ENCODE peak calls at places on chromosomes 16 and 17, in four cellular contexts. O is hepatocyte, F is transverse colon, L is H1. W is an unnamed sample.

GRCh38 chr17:82006468-82007227 is 16.0 kb downstream of the CENPX start:
- DNase-seq in O (no peak), F (no peak), L (no peak), W (no peak)

GRCh38 chr16:23670137-23670776 is 8.4 kb upstream of the PLK1 start:
- DNase-seq in O (no peak), F (no peak), L (no peak), W (no peak)

GRCh38 chr17:37642706-37643105 is 540 bp downstream of the DDX52 start:
- DNase-seq in O (peak; percentile 28), F (no peak), L (no peak), W (no peak)

GRCh38 chr16:2585651-2586081 is 47.8 kb downstream of the PDPK1 start:
- DNase-seq in O (no peak), F (no peak), L (no peak), W (peak; percentile 32)

GRCh38 chr16:65339062-65339461 is 217.2 kb upstream of the CDH11 start:
- DNase-seq in O (no peak), F (no peak), L (no peak), W (no peak)

GRCh38 chr17:74569392-74570003 is 2.2 kb upstream of the CD300H start:
- DNase-seq in O (peak; percentile 83), F (peak; percentile 14), L (no peak), W (no peak)

GRCh38 chr16:66600484-66600883 is 4.0 kb upstream of the CMTM3 start:
- DNase-seq in O (no peak), F (no peak), L (no peak), W (no peak)

GRCh38 chr16:57299009-57299718 is 14.7 kb upstream of the PLLP start:
- DNase-seq in O (peak; percentile 89), F (peak; percentile 50), L (peak; percentile 68), W (peak; percentile 59)

GRCh38 chr16:80972611-80973010 is 34.1 kb downstream of the CMC2 start:
- DNase-seq in O (no peak), F (no peak), L (no peak), W (no peak)

GRCh38 chr17:68288804-68289203 is 2.1 kb downstream of the SLC16A6 start:
- DNase-seq in O (no peak), F (peak; percentile 11), L (no peak), W (no peak)

GRCh38 chr16:17544785-17545184 is 74.0 kb upstream of the XYLT1 start:
- DNase-seq in O (no peak), F (no peak), L (peak; percentile 86), W (no peak)

GRCh38 chr17:57211010-57211411 is 45.3 kb upstream of the MSI2 start:
- DNase-seq in O (no peak), F (no peak), L (peak; percentile 27), W (no peak)

GRCh38 chr17:49741692-49742076 is 22.2 kb downstream of the FAM117A start:
- DNase-seq in O (no peak), F (no peak), L (no peak), W (no peak)
- H3K4me1 ChIP-seq in O (no peaks in the 10 kb centered on the region), F (peaks cover 27% of the 10 kb centered on the region), L (no peaks in the 10 kb centered on the region), W (peaks cover 39% of the 10 kb centered on the region)

DNA sequence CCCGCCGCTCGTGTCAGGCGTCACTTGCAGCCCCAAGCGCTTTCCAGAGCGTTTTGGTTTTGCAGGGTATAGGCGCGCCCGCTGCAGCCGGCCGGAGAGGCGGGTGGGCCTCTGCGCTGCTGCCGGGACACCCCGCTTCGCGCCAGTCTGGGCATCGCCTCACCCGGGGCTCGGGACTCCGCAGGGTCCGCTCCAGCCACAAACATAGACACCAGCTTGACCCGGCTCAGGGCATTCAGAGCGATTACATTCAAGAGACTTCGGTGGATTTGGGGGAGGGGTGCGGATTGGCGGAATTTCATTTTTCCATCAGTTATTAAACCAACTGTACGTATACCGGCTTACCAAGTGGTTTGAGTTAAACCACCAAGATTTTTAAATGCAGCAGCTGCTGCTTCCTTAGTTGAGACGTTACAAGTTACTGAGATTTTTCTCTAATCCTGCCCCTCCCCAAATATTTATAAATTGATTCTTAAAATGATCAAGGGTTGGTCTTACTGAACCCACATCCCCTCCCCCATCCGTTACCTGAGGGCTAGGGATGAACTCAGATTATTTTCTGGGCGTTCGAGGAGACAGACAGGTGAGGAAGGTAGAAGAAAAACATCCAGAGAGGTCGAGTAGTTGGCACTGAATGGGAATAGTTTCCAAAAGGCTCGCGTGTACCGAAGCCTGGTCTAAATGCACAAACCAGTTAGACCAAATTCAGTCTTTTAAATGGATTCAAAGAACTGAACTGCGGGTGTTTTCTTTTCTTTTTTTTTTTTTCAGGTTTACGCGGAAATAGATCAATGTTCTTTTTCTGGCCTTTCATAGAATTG is 1.5 kb downstream of the CRHR1 start:
- DNase-seq in O (no peak), F (no peak), L (no peak), W (no peak)
- H3K4me3 ChIP-seq in O (peak overlapping the region; percentile 55), F (peak overlapping the region; percentile 53), L (peak overlapping the region; percentile 96), W (no peak overlapping the region)

GRCh38 chr16:35310999-35311398 is 1851.6 kb downstream of the TP53TG3F start:
- DNase-seq in O (no peak), F (no peak), L (no peak), W (no peak)

GRCh38 chr16:35302859-35303258 is 1843.4 kb downstream of the TP53TG3F start:
- DNase-seq in O (no peak), F (no peak), L (no peak), W (no peak)

GRCh38 chr16:35308674-35309073 is 1849.3 kb downstream of the TP53TG3F start:
- DNase-seq in O (no peak), F (no peak), L (no peak), W (no peak)

GRCh38 chr16:35306915-35307314 is 1847.5 kb downstream of the TP53TG3F start:
- DNase-seq in O (no peak), F (no peak), L (no peak), W (no peak)

DNA sequence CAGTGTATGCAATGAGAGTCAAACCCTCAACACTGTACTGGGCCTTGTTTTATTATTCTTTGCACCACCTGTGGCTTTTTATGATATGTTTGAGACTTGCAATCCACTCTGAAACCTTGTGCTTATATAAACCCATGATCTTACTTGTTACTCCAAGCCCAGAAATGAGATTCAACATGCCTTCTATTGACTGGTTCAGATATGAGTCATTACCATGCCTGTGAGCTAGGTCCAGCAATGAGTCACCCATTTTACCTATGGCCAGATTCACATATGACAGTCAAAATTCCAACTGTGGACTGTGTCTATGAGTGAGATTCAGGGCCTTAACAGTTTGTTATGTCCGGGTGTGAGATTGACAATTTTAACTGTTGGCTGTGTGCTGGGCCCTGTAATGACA is 1846.1 kb downstream of the TP53TG3F start:
- DNase-seq in O (no peak), F (no peak), L (no peak), W (no peak)
- H3K9me3 ChIP-seq in O (no peaks in the 10 kb centered on the region), F (no peaks in the 10 kb centered on the region), L (peaks cover 97% of the 10 kb centered on the region), W (peaks cover 59% of the 10 kb centered on the region)

GRCh38 chr16:48609453-48610023 is 442 bp downstream of the N4BP1 start:
- DNase-seq in O (peak; percentile 79), F (peak; percentile 61), L (peak; percentile 66), W (no peak)
- H3K4me1 ChIP-seq in O (peaks cover 48% of the 10 kb centered on the region), F (peaks cover 28% of the 10 kb centered on the region), L (peaks cover 24% of the 10 kb centered on the region), W (peaks cover 47% of the 10 kb centered on the region)

W was measured in mucosa of descending colon.